ENCODE peak calls at places on chromosomes 4 and X, in seven cellular contexts. P is CD4-positive, CD25-positive, alpha-beta regulatory T cell; R is mammary epithelial cell; G is aorta; Z is AG04450; N is A549; Q is cardiac muscle cell. A is an unnamed sample.

GRCh38 chrX:45712067-45712466 is 511.4 kb upstream of the DIPK2B start:
- DNase-seq in R (peak; percentile 64), Z (no peak), N (no peak), Q (peak; percentile 14), G (no peak), P (no peak), A (no peak)

GRCh38 chrX:134294548-134294947 is 57.6 kb downstream of the CCDC160 start:
- DNase-seq in N (no peak), Z (no peak), P (no peak), G (no peak), Q (peak; percentile 0), R (no peak), A (no peak)

GRCh38 chr4:1164444-1164843 is 7.9 kb downstream of the SPON2 start:
- DNase-seq in R (no peak), G (no peak), P (no peak), Q (no peak), N (no peak), Z (no peak), A (no peak)

GRCh38 chr4:52051615-52052474 is 741 bp downstream of the SPATA18 start:
- DNase-seq in Z (peak; percentile 68), Q (peak; percentile 91), P (no peak), R (peak; percentile 97), G (peak; percentile 85), N (peak; percentile 74), A (no peak)

GRCh38 chr4:164193676-164194075 is 560.3 kb upstream of the SMIM31 start:
- DNase-seq in R (no peak), G (no peak), N (no peak), P (no peak), Z (no peak), Q (no peak), A (no peak)

GRCh38 chr4:3424522-3425095 is 17.2 kb upstream of the HGFAC start:
- DNase-seq in N (no peak), G (no peak), Q (no peak), Z (no peak), P (no peak), R (no peak), A (no peak)

GRCh38 chr4:117481742-117482141 is 396.4 kb upstream of the TRAM1L1 start:
- DNase-seq in N (no peak), G (no peak), P (no peak), Q (no peak), R (peak; percentile 74), Z (peak; percentile 75), A (no peak)

GRCh38 chr4:15457401-15458201 is 12.1 kb upstream of the CC2D2A start:
- DNase-seq in Q (peak; percentile 84), Z (no peak), N (peak; percentile 37), R (no peak), G (no peak), P (peak; percentile 47), A (no peak)

GRCh38 chr4:123449780-123450179 is 53.2 kb downstream of the SPRY1 start:
- DNase-seq in Z (no peak), Q (peak; percentile 39), R (peak; percentile 30), P (no peak), G (no peak), N (no peak), A (no peak)

GRCh38 chr4:178083968-178084367 is 641.7 kb upstream of the AGA start:
- DNase-seq in R (no peak), Z (no peak), N (no peak), Q (no peak), P (no peak), G (no peak), A (no peak)

GRCh38 chrX:16743604-16744325 is 24.4 kb downstream of the SYAP1 start:
- DNase-seq in Q (peak; percentile 68), Z (peak; percentile 49), N (peak; percentile 61), G (no peak), R (peak; percentile 90), P (no peak), A (no peak)

GRCh38 chr4:72377491-72378194 is 191.4 kb downstream of the ADAMTS3 start:
- DNase-seq in G (no peak), Z (no peak), N (no peak), Q (peak; percentile 56), R (no peak), P (no peak), A (no peak)

DNA sequence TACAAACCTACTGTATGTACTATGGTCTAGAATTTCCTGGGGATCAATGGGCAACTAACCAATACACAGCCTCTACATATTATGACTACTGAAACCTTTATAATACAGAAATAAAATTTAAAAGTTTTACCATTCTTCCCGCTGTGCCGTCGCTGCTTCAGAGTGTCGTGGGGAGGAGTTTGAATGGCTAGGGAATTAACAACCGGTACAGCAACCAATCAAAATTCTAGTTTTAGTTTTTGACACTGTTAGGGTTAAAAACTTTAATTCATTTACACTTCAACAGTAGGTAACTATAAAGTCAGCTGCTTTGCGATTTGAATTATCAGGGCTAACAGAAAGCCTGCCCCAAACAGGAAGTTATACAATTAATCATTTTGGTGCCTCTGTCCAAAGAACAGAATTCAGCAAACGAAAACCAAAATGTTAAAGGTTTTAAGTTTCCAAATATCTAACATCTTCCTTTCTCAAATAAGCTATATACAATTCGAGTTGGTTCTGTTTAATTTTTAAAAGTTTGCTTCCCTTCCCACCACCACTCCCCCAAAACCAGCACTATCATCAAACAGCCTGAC is 2.3 kb downstream of the HNRNPD start:
- DNase-seq in Q (no peak), G (no peak), R (peak; percentile 12), N (no peak), Z (no peak), P (peak; percentile 36), A (no peak)
- H3K27ac ChIP-seq in Q (peak overlapping the region; percentile 100), G (no peak overlapping the region), R (peak overlapping the region; percentile 91), N (peak overlapping the region; percentile 100), Z (no peak overlapping the region), P (peak overlapping the region; percentile 98), A (no peak overlapping the region)

DNA sequence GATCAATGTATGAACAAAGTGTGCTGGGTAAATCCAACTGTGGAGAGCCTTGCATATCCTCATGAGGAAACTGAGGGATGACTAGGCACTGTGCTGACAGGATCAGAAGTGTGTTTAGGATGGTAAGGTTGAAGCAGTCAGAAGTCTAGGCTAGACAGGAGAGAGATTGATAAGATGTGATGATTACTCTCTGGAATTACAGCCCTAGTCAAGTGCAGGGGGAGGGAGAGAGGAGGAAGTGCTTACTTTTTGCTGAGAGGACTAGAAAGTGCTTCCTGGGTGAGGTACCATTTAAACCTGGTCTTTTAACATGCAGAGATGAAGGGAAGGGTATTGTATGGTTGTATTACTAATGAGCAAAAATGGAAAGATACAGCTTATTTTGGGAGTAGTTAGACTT is 23.7 kb downstream of the FHIP1A start:
- DNase-seq in Q (no peak), G (no peak), R (no peak), N (no peak), Z (no peak), P (no peak), A (no peak)
- H3K27ac ChIP-seq in Q (no peak overlapping the region), G (no peak overlapping the region), R (no peak overlapping the region), N (no peak overlapping the region), Z (no peak overlapping the region), P (no peak overlapping the region), A (no peak overlapping the region)

GRCh38 chrX:96483642-96484160 is 200.9 kb upstream of the DIAPH2 start:
- DNase-seq in N (no peak), R (no peak), Q (no peak), Z (no peak), P (no peak), G (no peak), A (no peak)
- H3K27ac ChIP-seq in N (no peak overlapping the region), R (no peak overlapping the region), Q (no peak overlapping the region), Z (no peak overlapping the region), P (no peak overlapping the region), G (no peak overlapping the region), A (no peak overlapping the region)

DNA sequence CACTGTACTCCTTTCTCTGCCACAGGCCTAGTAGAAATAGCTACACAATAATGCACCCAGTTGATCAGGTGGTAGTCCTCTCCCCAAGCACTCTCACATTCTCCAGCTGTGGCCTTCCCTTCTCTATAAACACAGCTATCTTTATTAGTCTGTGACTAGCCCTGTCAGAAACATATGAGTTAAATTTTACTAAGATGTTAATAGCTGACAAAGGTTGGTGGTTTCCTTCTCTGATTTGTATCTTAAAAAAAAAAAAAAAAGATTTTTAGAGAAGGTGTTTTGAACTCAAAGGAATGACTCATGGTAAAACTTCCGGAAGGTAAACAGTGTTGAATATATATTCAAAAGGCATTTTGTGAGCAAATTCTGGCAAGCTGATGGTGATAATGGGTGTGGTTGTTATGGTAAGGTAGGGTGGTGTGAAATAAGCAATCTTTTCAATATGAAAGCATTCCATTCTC is 327.4 kb downstream of the PPP3CA start:
- DNase-seq in R (peak; percentile 76), Q (no peak), Z (no peak), P (peak; percentile 89), G (no peak), N (peak; percentile 11), A (no peak)
- H3K27ac ChIP-seq in R (peak overlapping the region; percentile 46), Q (no peak overlapping the region), Z (no peak overlapping the region), P (peak overlapping the region; percentile 79), G (no peak overlapping the region), N (peak overlapping the region; percentile 32), A (peak overlapping the region; percentile 72)

DNA sequence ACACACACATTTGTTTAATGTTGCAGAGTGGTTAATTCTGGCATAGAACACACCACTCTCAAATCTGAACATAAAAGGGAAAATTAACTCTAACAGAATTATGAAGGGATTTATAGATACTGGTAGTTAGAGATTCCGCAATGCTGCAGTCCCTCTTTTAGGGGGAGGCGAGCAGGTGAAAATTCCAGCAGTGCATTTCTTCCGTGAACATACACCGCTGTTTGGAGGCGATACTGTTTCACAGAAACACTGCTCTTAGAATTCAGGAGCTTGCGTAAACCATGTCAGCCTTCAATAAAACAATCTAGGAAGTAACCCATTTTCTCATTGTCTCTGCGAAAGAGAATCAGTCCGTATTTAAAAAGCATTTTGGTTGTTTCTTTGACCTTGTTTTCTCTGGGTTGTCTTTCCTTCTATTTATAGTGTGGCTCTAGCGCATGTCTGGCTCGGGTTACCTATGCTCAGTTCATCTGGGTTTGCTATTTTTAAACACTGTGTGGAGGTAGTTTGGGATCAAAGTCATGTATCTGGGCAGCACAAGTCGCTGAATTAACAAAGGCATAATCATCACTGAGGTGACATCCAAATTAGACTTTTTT is 90.4 kb downstream of the GPAT3 start:
- DNase-seq in P (no peak), Q (no peak), G (no peak), R (no peak), N (no peak), Z (no peak), A (no peak)
- H3K27ac ChIP-seq in P (no peak overlapping the region), Q (peak overlapping the region; percentile 97), G (no peak overlapping the region), R (no peak overlapping the region), N (no peak overlapping the region), Z (no peak overlapping the region), A (no peak overlapping the region)

GRCh38 chr4:99400831-99401230 is 34.3 kb downstream of the ADH7 start:
- DNase-seq in N (no peak), P (no peak), G (no peak), Q (no peak), R (no peak), Z (no peak), A (no peak)

GRCh38 chr4:99390060-99390459 is 37.5 kb upstream of the ADH1C start:
- DNase-seq in R (no peak), Z (peak; percentile 36), Q (peak; percentile 57), P (no peak), N (no peak), G (no peak), A (no peak)

GRCh38 chr4:99394913-99395312 is 40.2 kb downstream of the ADH7 start:
- DNase-seq in P (no peak), N (no peak), Z (no peak), Q (peak; percentile 42), G (no peak), R (no peak), A (no peak)

GRCh38 chr4:99395595-99396364 is 39.4 kb downstream of the ADH7 start:
- DNase-seq in Z (no peak), G (no peak), Q (peak; percentile 41), P (no peak), R (peak; percentile 56), N (no peak), A (no peak)
- H3K27ac ChIP-seq in Z (peak overlapping the region; percentile 69), G (peak overlapping the region; percentile 95), Q (no peak overlapping the region), P (no peak overlapping the region), R (no peak overlapping the region), N (no peak overlapping the region), A (no peak overlapping the region)

GRCh38 chrX:124257924-124258706 is 74.3 kb upstream of the TEX13D start:
- DNase-seq in P (no peak), Z (no peak), Q (no peak), N (no peak), R (no peak), G (no peak), A (no peak)
- H3K27ac ChIP-seq in P (no peak overlapping the region), Z (no peak overlapping the region), Q (no peak overlapping the region), N (no peak overlapping the region), R (no peak overlapping the region), G (no peak overlapping the region), A (no peak overlapping the region)

A was measured in caudate nucleus.